ENCODE peak calls at places on chromosome 3, in nine cellular contexts. L, S, T, O, M, G, R, K and E are unnamed samples.

GRCh38 chr3:47991341-47991740 is 24.9 kb downstream of the MAP4 start:
- DNase-seq in L (no peak), S (no peak), T (no peak), O (no peak), M (no peak), G (no peak), R (no peak), K (no peak), E (no peak)

GRCh38 chr3:114336122-114336697 is 42.4 kb downstream of the TIGIT start:
- DNase-seq in L (peak), S (no peak), T (no peak), O (no peak), M (no peak), G (no peak), R (no peak), K (peak), E (no peak)

GRCh38 chr3:117512975-117513374 is 803.4 kb downstream of the TUSC7 start:
- DNase-seq in L (no peak), S (no peak), T (no peak), O (no peak), M (no peak), G (no peak), R (no peak), K (no peak), E (no peak)

GRCh38 chr3:154285221-154285620 is 39.1 kb downstream of the DHX36 start:
- DNase-seq in L (no peak), S (no peak), T (no peak), O (no peak), M (no peak), G (no peak), R (no peak), K (no peak), E (no peak)

GRCh38 chr3:127544151-127544805 is 46.3 kb downstream of the TPRA1 start:
- DNase-seq in L (peak), S (peak), T (peak), O (no peak), M (peak), G (peak), R (peak), K (peak), E (peak)

GRCh38 chr3:72388117-72388516 is 460.1 kb downstream of the SHQ1 start:
- DNase-seq in L (no peak), S (no peak), T (no peak), O (no peak), M (no peak), G (no peak), R (no peak), K (no peak), E (no peak)

GRCh38 chr3:173584834-173585831 is 187.6 kb downstream of the NLGN1 start:
- DNase-seq in L (peak), S (no peak), T (peak), O (peak), M (no peak), G (no peak), R (peak), K (peak), E (no peak)

GRCh38 chr3:148882288-148882687 is 17.2 kb downstream of the CPA3 start:
- DNase-seq in L (peak), S (no peak), T (no peak), O (no peak), M (no peak), G (no peak), R (no peak), K (peak), E (no peak)

GRCh38 chr3:161253711-161254110 is 32.6 kb downstream of the NMD3 start:
- DNase-seq in L (peak), S (no peak), T (no peak), O (no peak), M (no peak), G (no peak), R (no peak), K (peak), E (no peak)

GRCh38 chr3:187994221-187995085 is 159.5 kb upstream of the LPP start:
- DNase-seq in L (no peak), S (no peak), T (no peak), O (no peak), M (no peak), G (no peak), R (peak), K (peak), E (no peak)

GRCh38 chr3:13013151-13013561 is 60.1 kb downstream of the IQSEC1 start:
- DNase-seq in L (no peak), S (peak), T (no peak), O (no peak), M (peak), G (no peak), R (no peak), K (no peak), E (no peak)

GRCh38 chr3:31275038-31275562 is 257.6 kb upstream of the STT3B start:
- DNase-seq in L (peak), S (no peak), T (no peak), O (no peak), M (no peak), G (peak), R (peak), K (peak), E (peak)

GRCh38 chr3:180657094-180657493 is 22.2 kb downstream of the CCDC39 start:
- DNase-seq in L (no peak), S (no peak), T (no peak), O (no peak), M (no peak), G (no peak), R (no peak), K (no peak), E (no peak)

GRCh38 chr3:72036899-72037298 is 252.0 kb upstream of the PROK2 start:
- DNase-seq in L (peak), S (no peak), T (no peak), O (no peak), M (no peak), G (no peak), R (peak), K (peak), E (no peak)

GRCh38 chr3:139509631-139510030 is 29.9 kb downstream of the RBP1 start:
- DNase-seq in L (no peak), S (no peak), T (no peak), O (no peak), M (no peak), G (no peak), R (no peak), K (no peak), E (no peak)

GRCh38 chr3:60657972-60658371 is 593.3 kb downstream of the FHIT start:
- DNase-seq in L (no peak), S (no peak), T (no peak), O (no peak), M (no peak), G (no peak), R (no peak), K (no peak), E (no peak)

GRCh38 chr3:107297597-107297996 is 79.6 kb upstream of the CCDC54 start:
- DNase-seq in L (no peak), S (no peak), T (no peak), O (no peak), M (no peak), G (no peak), R (no peak), K (no peak), E (no peak)

GRCh38 chr3:150081084-150081483 is 110.4 kb upstream of the PFN2 start:
- DNase-seq in L (peak), S (no peak), T (no peak), O (no peak), M (no peak), G (no peak), R (peak), K (peak), E (peak)

GRCh38 chr3:192901435-192901834 is 16.2 kb downstream of the MB21D2 start:
- DNase-seq in L (peak), S (no peak), T (no peak), O (no peak), M (no peak), G (no peak), R (peak), K (peak), E (no peak)

GRCh38 chr3:71956716-71957115 is 171.8 kb upstream of the PROK2 start:
- DNase-seq in L (no peak), S (no peak), T (no peak), O (no peak), M (no peak), G (no peak), R (peak), K (no peak), E (no peak)

GRCh38 chr3:106534206-106534605 is 665.4 kb upstream of the CBLB start:
- DNase-seq in L (peak), S (no peak), T (no peak), O (no peak), M (no peak), G (no peak), R (peak), K (no peak), E (peak)

GRCh38 chr3:150961949-150962348 is 10.6 kb downstream of the CLRN1 start:
- DNase-seq in L (no peak), S (no peak), T (no peak), O (no peak), M (no peak), G (no peak), R (no peak), K (no peak), E (no peak)

GRCh38 chr3:31242561-31242960 is 290.2 kb upstream of the STT3B start:
- DNase-seq in L (no peak), S (no peak), T (no peak), O (no peak), M (no peak), G (no peak), R (no peak), K (no peak), E (no peak)

GRCh38 chr3:113769551-113769950 is 22.7 kb downstream of the ATP6V1A start:
- DNase-seq in L (peak), S (no peak), T (no peak), O (no peak), M (no peak), G (peak), R (peak), K (peak), E (peak)

GRCh38 chr3:177529071-177529550 is 331.8 kb upstream of the TBL1XR1 start:
- DNase-seq in L (no peak), S (no peak), T (no peak), O (no peak), M (no peak), G (no peak), R (no peak), K (no peak), E (no peak)

GRCh38 chr3:173044998-173045397 is 96.0 kb downstream of the SPATA16 start:
- DNase-seq in L (peak), S (no peak), T (no peak), O (no peak), M (no peak), G (no peak), R (no peak), K (no peak), E (no peak)

GRCh38 chr3:108472011-108472591 is 38.3 kb downstream of the MYH15 start:
- DNase-seq in L (peak), S (no peak), T (peak), O (no peak), M (no peak), G (no peak), R (peak), K (peak), E (peak)

GRCh38 chr3:197371521-197372075 is 73.2 kb upstream of the DLG1 start:
- DNase-seq in L (no peak), S (no peak), T (no peak), O (no peak), M (no peak), G (no peak), R (no peak), K (no peak), E (no peak)

GRCh38 chr3:30342319-30343060 is 263.9 kb upstream of the TGFBR2 start:
- DNase-seq in L (peak), S (no peak), T (peak), O (no peak), M (no peak), G (peak), R (peak), K (peak), E (peak)

GRCh38 chr3:15267502-15267901 is 61.5 kb downstream of the CAPN7 start:
- DNase-seq in L (no peak), S (no peak), T (no peak), O (peak), M (no peak), G (no peak), R (no peak), K (no peak), E (no peak)

GRCh38 chr3:102104093-102104492 is 254.8 kb downstream of the NFKBIZ start:
- DNase-seq in L (peak), S (no peak), T (no peak), O (no peak), M (no peak), G (no peak), R (no peak), K (no peak), E (no peak)
- TF ChIP-seq CTCF in L (no peak), S (no peak), T (no peak), O (no peak), M (no peak), G (no peak), R (no peak), K (no peak), E (no peak)

GRCh38 chr3:195461518-195462307 is 18.9 kb upstream of the ACAP2 start:
- DNase-seq in L (no peak), S (no peak), T (no peak), O (no peak), M (no peak), G (no peak), R (no peak), K (no peak), E (no peak)

GRCh38 chr3:195462308-195462610 is 19.4 kb upstream of the ACAP2 start:
- DNase-seq in L (no peak), S (no peak), T (no peak), O (no peak), M (no peak), G (no peak), R (no peak), K (no peak), E (no peak)

GRCh38 chr3:195460355-195460754 is 17.5 kb upstream of the ACAP2 start:
- DNase-seq in L (no peak), S (no peak), T (no peak), O (no peak), M (no peak), G (no peak), R (no peak), K (no peak), E (no peak)

GRCh38 chr3:195455789-195456188 is 13.0 kb upstream of the ACAP2 start:
- DNase-seq in L (no peak), S (no peak), T (no peak), O (no peak), M (no peak), G (no peak), R (no peak), K (no peak), E (no peak)

GRCh38 chr3:195458188-195458800 is 15.5 kb upstream of the ACAP2 start:
- DNase-seq in L (peak), S (no peak), T (no peak), O (no peak), M (no peak), G (no peak), R (no peak), K (peak), E (no peak)
- TF ChIP-seq CTCF in L (no peak), S (no peak), T (no peak), O (no peak), M (no peak), G (no peak), R (peak), K (no peak), E (no peak)

GRCh38 chr3:186847437-186847836 is 4.9 kb downstream of the ADIPOQ start:
- DNase-seq in L (no peak), S (no peak), T (no peak), O (no peak), M (no peak), G (no peak), R (no peak), K (no peak), E (no peak)

GRCh38 chr3:186844908-186845307 is 2.4 kb downstream of the ADIPOQ start:
- DNase-seq in L (no peak), S (no peak), T (no peak), O (no peak), M (no peak), G (no peak), R (no peak), K (no peak), E (no peak)

GRCh38 chr3:186854146-186854545 is 11.6 kb downstream of the ADIPOQ start:
- DNase-seq in L (no peak), S (no peak), T (no peak), O (no peak), M (no peak), G (no peak), R (no peak), K (no peak), E (no peak)

GRCh38 chr3:186852994-186853393 is 10.5 kb downstream of the ADIPOQ start:
- DNase-seq in L (no peak), S (no peak), T (no peak), O (no peak), M (no peak), G (no peak), R (no peak), K (no peak), E (no peak)

GRCh38 chr3:186849392-186849975 is 7.0 kb downstream of the ADIPOQ start:
- DNase-seq in L (peak), S (no peak), T (no peak), O (no peak), M (no peak), G (peak), R (no peak), K (peak), E (peak)
- TF ChIP-seq CTCF in L (peak), S (no peak), T (peak), O (peak), M (no peak), G (peak), R (peak), K (peak), E (peak)

DNA sequence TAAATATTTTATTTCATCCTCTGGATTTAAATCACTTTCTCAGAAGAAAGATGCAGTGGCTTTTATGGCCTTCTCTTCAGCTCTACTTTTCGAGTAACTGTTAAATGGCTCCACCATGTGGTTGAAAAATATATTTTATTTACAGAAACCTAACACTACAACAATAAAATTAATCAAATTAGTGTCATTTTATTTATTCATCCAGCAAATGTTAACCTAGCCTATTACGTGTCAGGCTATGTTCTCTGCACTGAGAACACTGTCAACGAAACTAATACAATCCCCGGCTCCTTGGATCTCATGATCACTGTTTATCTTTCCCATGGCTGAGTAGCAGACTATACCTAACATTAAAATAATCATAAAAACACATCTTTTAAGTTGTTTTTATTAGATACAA is 148.0 kb upstream of the OSTN start:
- DNase-seq in L (peak), S (no peak), T (no peak), O (no peak), M (no peak), G (peak), R (peak), K (peak), E (peak)
- TF ChIP-seq CTCF in L (peak), S (no peak), T (peak), O (peak), M (no peak), G (peak), R (peak), K (peak), E (peak)

GRCh38 chr3:135792174-135792573 is 173.4 kb upstream of the PPP2R3A start:
- DNase-seq in L (no peak), S (no peak), T (no peak), O (no peak), M (no peak), G (no peak), R (no peak), K (no peak), E (no peak)
- TF ChIP-seq CTCF in L (no peak), S (no peak), T (no peak), O (peak), M (no peak), G (peak), R (peak), K (no peak), E (no peak)

DNA sequence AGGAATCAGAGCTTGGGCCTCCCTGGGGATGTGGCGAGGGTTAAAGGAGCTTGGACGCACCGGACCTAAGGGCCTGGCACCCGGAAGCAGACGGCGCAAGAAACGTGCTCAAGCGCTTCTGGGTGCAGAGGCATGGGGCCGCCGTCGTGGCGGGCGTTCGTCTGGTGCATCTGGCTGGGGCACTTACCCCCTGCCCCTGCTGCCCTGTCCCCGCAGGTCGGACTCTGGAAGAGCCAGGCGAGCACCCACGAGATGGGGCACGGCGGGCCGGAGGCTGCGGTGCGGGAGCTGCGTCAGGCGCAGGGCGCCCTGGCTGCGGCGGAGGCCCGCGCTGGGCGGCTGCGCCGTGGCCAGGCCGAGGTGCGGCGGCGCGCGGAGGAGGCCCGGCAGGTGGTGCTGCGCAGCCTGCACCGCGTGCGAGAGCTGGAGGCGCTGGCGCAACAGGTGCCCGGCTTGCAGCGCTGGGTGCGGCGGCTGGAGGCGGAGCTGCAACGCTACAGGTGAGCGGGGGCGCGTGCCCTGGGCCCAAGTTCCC is 2.5 kb downstream of the EFCC1 start:
- DNase-seq in L (no peak), S (peak), T (no peak), O (no peak), M (no peak), G (peak), R (no peak), K (no peak), E (peak)
- TF ChIP-seq CTCF in L (no peak), S (peak), T (no peak), O (no peak), M (no peak), G (peak), R (no peak), K (no peak), E (peak)

GRCh38 chr3:8441969-8442559 is 59.6 kb upstream of the LMCD1 start:
- DNase-seq in L (peak), S (no peak), T (peak), O (no peak), M (no peak), G (peak), R (peak), K (peak), E (peak)
- TF ChIP-seq CTCF in L (peak), S (peak), T (peak), O (peak), M (peak), G (peak), R (peak), K (peak), E (peak)

DNA sequence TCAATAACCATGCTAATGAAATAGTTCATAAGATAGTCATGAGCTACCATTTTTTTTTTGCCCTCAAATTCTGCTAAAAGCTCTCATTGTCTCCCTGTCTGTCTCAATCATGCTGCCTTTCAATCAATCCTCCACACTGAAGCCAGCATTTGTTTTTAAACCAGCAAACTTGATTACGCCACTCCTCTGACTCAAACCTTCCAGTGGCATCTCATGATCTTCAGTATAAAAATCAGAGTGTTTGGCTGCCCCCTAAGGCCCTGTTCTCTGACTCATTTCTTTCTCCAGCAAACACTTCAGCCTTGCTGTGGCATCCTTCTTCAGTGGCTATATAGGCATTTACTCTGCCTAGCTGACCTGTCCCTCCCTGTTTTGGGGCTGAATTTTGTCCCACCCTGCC is 36.0 kb upstream of the EOMES start:
- DNase-seq in L (peak), S (no peak), T (no peak), O (no peak), M (peak), G (no peak), R (peak), K (peak), E (peak)
- TF ChIP-seq CTCF in L (no peak), S (no peak), T (no peak), O (no peak), M (no peak), G (no peak), R (no peak), K (no peak), E (no peak)

GRCh38 chr3:156135921-156136655 is 15.7 kb downstream of the KCNAB1 start:
- DNase-seq in L (no peak), S (no peak), T (no peak), O (no peak), M (no peak), G (no peak), R (no peak), K (no peak), E (peak)
- TF ChIP-seq CTCF in L (peak), S (no peak), T (peak), O (peak), M (no peak), G (peak), R (peak), K (no peak), E (peak)